ENCODE peak calls at places on chromosomes 11 and 22, in four cellular contexts. L is HepG2, P is K562, N is GM12878. D is an unnamed sample.
A peak's percentile ranks its signal among the peaks of the same experiment; 100 is the strongest.

GRCh38 chr11:35116762-35117588 is 22.0 kb upstream of the CD44 start:
- DNase-seq in N (no peak), P (no peak), L (no peak), D (no peak)

GRCh38 chr22:46116491-46116958 is 33.8 kb upstream of the PPARA start:
- DNase-seq in L (peak; percentile 74), N (peak; percentile 16), P (peak; percentile 84), D (peak; percentile 73)

GRCh38 chr22:47160141-47160541 is 397.7 kb downstream of the TBC1D22A start:
- DNase-seq in L (no peak), P (no peak), N (no peak), D (no peak)

GRCh38 chr11:65663634-65664200 is 1.0 kb upstream of the RELA start:
- DNase-seq in P (peak; percentile 58), L (no peak), N (no peak), D (no peak)

GRCh38 chr11:96465537-96465936 is 75.7 kb downstream of the JRKL start:
- DNase-seq in L (no peak), P (no peak), N (no peak), D (no peak)

GRCh38 chr11:16001899-16002426 is 354.4 kb downstream of the SOX6 start:
- DNase-seq in P (no peak), L (peak; percentile 92), N (no peak), D (peak; percentile 7)

GRCh38 chr22:50068096-50068495 is 10.0 kb upstream of the TTLL8 start:
- DNase-seq in L (no peak), N (no peak), P (no peak), D (no peak)

GRCh38 chr22:46738961-46739870 is 1.2 kb upstream of the CERK start:
- DNase-seq in P (peak; percentile 21), L (peak; percentile 75), N (no peak), D (no peak)

GRCh38 chr11:32213223-32213622 is 122.3 kb downstream of the RCN1 start:
- DNase-seq in P (no peak), N (no peak), L (no peak), D (no peak)

GRCh38 chr11:3218483-3219280 is at the start of gene MRGPRG:
- DNase-seq in L (no peak), N (no peak), P (no peak), D (no peak)

GRCh38 chr11:9206496-9206895 is 58.7 kb downstream of the DENND5A start:
- DNase-seq in P (no peak), N (no peak), L (no peak), D (no peak)

GRCh38 chr11:61917043-61917356 is 366 bp downstream of the RAB3IL1 start:
- DNase-seq in L (no peak), N (no peak), P (no peak), D (no peak)

GRCh38 chr22:22573047-22573889 is 14.2 kb upstream of the PRAME start:
- DNase-seq in L (no peak), N (no peak), P (no peak), D (no peak)

GRCh38 chr22:31253949-31254348 is 38.3 kb downstream of the PIK3IP1 start:
- DNase-seq in P (no peak), N (no peak), L (peak; percentile 16), D (peak; percentile 57)

GRCh38 chr11:65492637-65493366 is 6.0 kb upstream of the MALAT1 start:
- DNase-seq in L (no peak), N (peak; percentile 68), P (peak; percentile 88), D (peak; percentile 84)

GRCh38 chr11:92297551-92298237 is 73.1 kb downstream of the FAT3 start:
- DNase-seq in P (no peak), N (no peak), L (no peak), D (no peak)

GRCh38 chr22:23856721-23857605 is 712 bp upstream of the SLC2A11 start:
- DNase-seq in P (no peak), N (no peak), L (peak; percentile 54), D (peak; percentile 83)

GRCh38 chr11:128330203-128330602 is 257.2 kb downstream of the ETS1 start:
- DNase-seq in P (no peak), L (no peak), N (no peak), D (no peak)

GRCh38 chr11:2318707-2319106 is 16.9 kb downstream of the TSPAN32 start:
- DNase-seq in L (no peak), N (no peak), P (no peak), D (no peak)

DNA sequence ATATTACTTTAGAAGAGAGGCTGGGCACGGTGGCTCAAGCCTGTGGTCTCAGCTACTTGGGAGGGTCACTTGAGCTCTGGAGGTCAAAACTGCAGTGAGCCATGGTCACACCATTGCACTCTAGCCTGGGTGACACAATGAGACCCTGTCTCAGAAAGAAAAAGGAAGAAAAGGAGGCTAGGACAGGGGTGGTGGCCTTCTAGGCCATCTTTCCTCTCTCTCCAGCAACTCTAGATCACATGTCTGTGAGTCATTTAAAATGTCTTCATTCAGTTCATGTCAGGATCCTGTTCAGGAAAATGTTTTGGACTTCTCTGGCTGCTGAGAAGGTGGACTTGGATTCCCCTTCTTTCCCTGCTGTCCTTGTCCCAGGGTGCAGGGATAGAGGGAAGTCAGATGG is 53.3 kb downstream of the PPFIA1 start:
- DNase-seq in N (no peak), P (no peak), L (no peak), D (no peak)
- TF ChIP-seq JUND in N (no peak), P (no peak), L (no peak), D (no peak)

GRCh38 chr22:27984723-27985122 is 65.7 kb upstream of the PITPNB start:
- DNase-seq in P (no peak), L (no peak), N (no peak), D (no peak)

GRCh38 chr22:27986937-27987336 is 67.9 kb upstream of the PITPNB start:
- DNase-seq in L (no peak), N (no peak), P (no peak), D (no peak)

GRCh38 chr22:27984001-27984695 is 65.1 kb upstream of the PITPNB start:
- DNase-seq in P (no peak), L (no peak), N (no peak), D (no peak)

GRCh38 chr22:27986459-27986858 is 67.4 kb upstream of the PITPNB start:
- DNase-seq in L (no peak), P (no peak), N (no peak), D (no peak)

DNA sequence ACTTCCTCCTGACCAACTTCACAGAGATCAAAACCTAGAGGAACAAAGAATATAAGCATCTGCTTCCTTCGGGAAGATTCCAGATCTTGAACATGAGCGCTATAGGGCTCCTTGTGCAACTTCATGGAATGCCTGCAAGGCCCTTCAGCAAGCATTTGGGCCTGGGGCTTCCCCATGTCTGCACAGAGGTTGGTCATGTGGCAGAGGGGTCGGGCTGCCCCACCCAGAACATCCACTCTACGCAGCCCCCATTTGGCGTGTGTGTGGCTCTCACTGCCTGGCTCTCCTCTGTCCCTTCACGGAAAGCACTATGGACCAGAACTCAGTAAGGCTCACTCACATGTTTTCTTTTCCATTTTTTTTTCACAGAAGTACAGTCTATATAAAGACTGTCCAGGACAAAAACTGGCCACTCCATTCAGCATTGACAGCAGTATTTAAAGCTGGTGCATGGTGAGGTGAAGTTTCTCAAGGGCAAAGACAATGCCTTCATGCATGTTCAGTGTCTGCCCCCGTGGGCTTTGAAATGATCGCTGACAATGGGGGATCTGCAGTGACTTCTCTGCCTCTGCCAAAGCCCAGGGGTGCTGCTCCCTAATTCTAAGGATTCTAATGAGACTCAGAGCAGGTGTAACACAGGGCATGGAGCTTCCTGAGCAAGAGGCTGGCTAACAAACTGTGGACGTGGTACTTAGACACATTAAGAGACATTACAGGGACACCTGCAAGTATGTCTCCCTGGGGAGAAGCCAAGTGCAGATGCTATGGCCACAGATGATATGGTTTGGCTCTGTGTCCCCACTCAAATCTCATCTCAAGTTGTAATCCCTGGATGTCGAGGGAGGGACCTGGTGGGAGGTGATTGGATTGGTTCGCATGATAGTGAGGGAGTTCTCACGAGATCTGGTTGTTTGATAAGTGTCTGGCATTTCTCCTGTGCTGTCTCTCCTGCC is 66.5 kb upstream of the PITPNB start:
- DNase-seq in P (no peak), N (no peak), L (no peak), D (no peak)
- TF ChIP-seq JUND in P (no peak), N (no peak), L (no peak), D (no peak)

GRCh38 chr11:119721129-119722120 is 7.6 kb downstream of the NECTIN1 start:
- DNase-seq in P (peak; percentile 17), L (peak; percentile 67), N (no peak), D (no peak)

GRCh38 chr11:119723243-119723951 is 5.6 kb downstream of the NECTIN1 start:
- DNase-seq in L (no peak), N (no peak), P (no peak), D (no peak)

GRCh38 chr11:119723952-119724325 is 5.1 kb downstream of the NECTIN1 start:
- DNase-seq in L (no peak), N (no peak), P (no peak), D (no peak)

GRCh38 chr11:119720311-119720710 is 8.7 kb downstream of the NECTIN1 start:
- DNase-seq in N (no peak), L (no peak), P (no peak), D (no peak)

DNA sequence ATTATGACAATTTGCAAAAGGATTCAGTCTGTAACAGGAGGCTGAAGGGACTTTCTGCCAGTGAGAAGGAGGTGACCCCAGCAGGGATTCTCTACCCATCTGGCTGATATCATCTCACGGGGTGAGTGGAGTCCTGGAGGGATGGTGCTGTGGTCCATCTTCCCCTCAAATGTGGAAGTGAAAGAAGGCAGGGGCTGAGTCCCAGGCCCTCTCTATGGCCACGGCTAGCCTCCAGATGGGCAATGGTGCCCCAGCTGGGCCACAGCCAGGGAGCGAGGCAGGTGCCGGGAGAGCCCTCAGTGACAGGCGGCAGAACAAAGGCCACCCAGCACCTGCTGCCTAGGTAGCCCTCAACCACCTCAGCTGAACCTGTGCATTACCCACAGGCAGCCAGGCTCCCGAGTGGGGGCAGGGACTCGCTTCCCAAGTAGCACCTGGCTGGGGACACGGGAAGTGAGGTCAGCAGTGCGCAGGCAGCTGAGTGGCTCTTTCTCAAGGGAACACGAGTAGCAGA is 6.7 kb downstream of the NECTIN1 start:
- DNase-seq in N (peak; percentile 17), L (no peak), P (no peak), D (no peak)
- TF ChIP-seq JUND in N (no peak), L (no peak), P (no peak), D (no peak)

DNA sequence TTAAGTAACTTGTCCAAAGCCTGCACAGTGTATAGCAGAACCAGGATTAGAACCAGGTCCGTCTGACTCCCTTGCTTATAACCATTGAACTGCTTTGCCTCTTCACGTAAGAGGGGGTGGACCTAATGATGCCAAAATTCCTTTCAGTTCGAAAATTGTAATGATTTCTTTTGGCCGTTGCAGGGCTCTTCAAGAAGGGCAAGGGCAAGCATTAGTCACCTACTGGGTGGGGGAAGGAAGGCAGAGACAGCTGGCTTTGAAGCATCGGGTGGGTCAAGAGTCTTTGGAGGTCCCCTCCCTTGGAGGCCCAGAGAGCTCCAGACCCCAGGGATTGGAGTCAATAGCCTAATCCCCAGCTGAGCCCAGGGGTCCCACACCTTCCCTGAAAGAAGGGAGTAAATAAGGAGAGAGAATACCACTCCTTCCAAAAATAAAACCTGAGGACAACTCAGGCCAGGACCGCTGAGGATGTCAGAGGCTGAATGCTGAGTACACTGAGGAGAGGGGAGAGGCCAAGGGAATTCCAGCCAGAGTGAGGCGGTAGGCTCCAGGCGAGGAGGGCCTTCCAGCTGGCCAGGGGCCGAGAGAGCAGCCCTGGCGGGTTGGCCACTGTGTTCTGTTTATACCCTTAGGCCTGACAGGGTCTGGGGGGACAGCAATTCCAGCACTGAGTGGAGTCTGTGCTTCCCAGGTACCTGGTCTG is 14.1 kb downstream of the CREB3L1 start:
- DNase-seq in L (no peak), N (no peak), P (no peak), D (no peak)
- TF ChIP-seq JUND in L (no peak), N (no peak), P (no peak), D (no peak)